ENCODE peak calls at places on chromosomes 7 and 10, in nine cellular contexts. H is fibroblast of villous mesenchyme; Z is stomach; W is hepatic stellate cell; M is D341Med; V is stimulated activated CD4-positive, alpha-beta T cell treated with anti-CD3 and anti-CD28 coated beads, Interleukin-2, amount 100 ng/mL, for 48 hours; R is LoVo; E is ureter; I is amniotic stem cell. C is an unnamed sample.

GRCh38 chr10:13563481-13564445 is 23.0 kb upstream of the PRPF18 start:
- DNase-seq in H (no peak), Z (no peak), W (no peak), M (no peak), V (no peak), R (no peak), E (no peak), I (no peak), C (no peak)

GRCh38 chr10:107152087-107152486 is 12.4 kb downstream of the SORCS1 start:
- DNase-seq in H (no peak), Z (no peak), W (no peak), M (no peak), V (no peak), R (no peak), E (no peak), I (no peak), C (no peak)

GRCh38 chr10:5469353-5470061 is 29.9 kb downstream of the CALML5 start:
- DNase-seq in H (no peak), Z (no peak), W (no peak), M (no peak), V (no peak), R (no peak), E (no peak), I (no peak), C (no peak)

GRCh38 chr10:105210546-105210945 is 569.5 kb downstream of the SORCS3 start:
- DNase-seq in H (no peak), Z (no peak), W (no peak), M (no peak), V (no peak), R (no peak), E (no peak), I (no peak), C (no peak)

GRCh38 chr10:27479016-27479415 is 25.1 kb upstream of the RAB18 start:
- DNase-seq in H (no peak), Z (no peak), W (no peak), M (no peak), V (no peak), R (no peak), E (no peak), I (no peak), C (no peak)

GRCh38 chr7:66958708-66959350 is 36.6 kb downstream of the SBDS start:
- DNase-seq in H (no peak), Z (peak), W (no peak), M (no peak), V (no peak), R (no peak), E (no peak), I (no peak), C (no peak)

GRCh38 chr7:107047902-107048782 is 3.6 kb downstream of the PRKAR2B start:
- DNase-seq in H (no peak), Z (no peak), W (no peak), M (no peak), V (no peak), R (no peak), E (no peak), I (no peak), C (no peak)

GRCh38 chr7:117555260-117555659 is 75.4 kb downstream of the CFTR start:
- DNase-seq in H (no peak), Z (no peak), W (no peak), M (no peak), V (no peak), R (no peak), E (no peak), I (no peak), C (no peak)

GRCh38 chr7:105493928-105494325 is 28.1 kb downstream of the PUS7 start:
- DNase-seq in H (peak), Z (peak), W (peak), M (no peak), V (no peak), R (no peak), E (no peak), I (peak), C (no peak)

GRCh38 chr10:26790596-26790995 is 70.2 kb downstream of the ABI1 start:
- DNase-seq in H (no peak), Z (no peak), W (no peak), M (no peak), V (no peak), R (no peak), E (no peak), I (no peak), C (no peak)

GRCh38 chr7:151014950-151015349 is 9.3 kb downstream of the ATG9B start:
- DNase-seq in H (no peak), Z (no peak), W (no peak), M (no peak), V (no peak), R (no peak), E (no peak), I (no peak), C (no peak)

GRCh38 chr10:124174071-124174566 is 80.7 kb upstream of the CHST15 start:
- DNase-seq in H (no peak), Z (no peak), W (no peak), M (no peak), V (no peak), R (no peak), E (peak), I (no peak), C (no peak)

GRCh38 chr10:132446661-132447445 is 49.9 kb downstream of the PWWP2B start:
- DNase-seq in H (peak), Z (peak), W (peak), M (peak), V (peak), R (peak), E (peak), I (no peak), C (no peak)

GRCh38 chr7:158827411-158828342 is 1.6 kb downstream of the ESYT2 start:
- DNase-seq in H (peak), Z (no peak), W (no peak), M (no peak), V (no peak), R (no peak), E (no peak), I (no peak), C (no peak)

GRCh38 chr7:111528331-111528730 is 34.0 kb downstream of the IMMP2L start:
- DNase-seq in H (no peak), Z (no peak), W (no peak), M (no peak), V (no peak), R (no peak), E (no peak), I (no peak), C (no peak)

GRCh38 chr7:108442039-108442568 is 14.1 kb downstream of the NRCAM start:
- DNase-seq in H (no peak), Z (no peak), W (no peak), M (no peak), V (peak), R (no peak), E (no peak), I (no peak), C (no peak)

GRCh38 chr7:143385891-143386781 is 5.0 kb downstream of the ZYX start:
- DNase-seq in H (no peak), Z (no peak), W (no peak), M (no peak), V (no peak), R (no peak), E (no peak), I (no peak), C (no peak)

GRCh38 chr10:113216068-113216467 is 266.0 kb downstream of the TCF7L2 start:
- DNase-seq in H (no peak), Z (no peak), W (no peak), M (no peak), V (no peak), R (peak), E (no peak), I (no peak), C (no peak)

GRCh38 chr10:70348228-70348850 is 34.1 kb downstream of the LRRC20 start:
- DNase-seq in H (peak), Z (peak), W (peak), M (peak), V (peak), R (no peak), E (no peak), I (no peak), C (no peak)

GRCh38 chr10:69636626-69637550 is 6.8 kb downstream of the FAM241B start:
- DNase-seq in H (no peak), Z (peak), W (no peak), M (peak), V (no peak), R (no peak), E (peak), I (no peak), C (no peak)